ENCODE peak calls at places on chromosomes 4 and X, in five cellular contexts. G is ovary, Y is upper lobe of left lung, M is suprapubic skin, K is colonic mucosa. C is an unnamed sample.
A peak's percentile ranks its signal among the peaks of the same experiment; 100 is the strongest.

GRCh38 chr4:106401157-106401556 is 32.6 kb upstream of the GIMD1 start:
- DNase-seq in M (no peak), G (no peak), Y (no peak), K (no peak), C (no peak)

GRCh38 chr4:116321471-116321870 is 763.9 kb downstream of the TRAM1L1 start:
- DNase-seq in G (no peak), M (no peak), K (no peak), Y (no peak), C (no peak)

GRCh38 chrX:119118780-119119395 is 8.7 kb downstream of the KIAA1210 start:
- DNase-seq in Y (no peak), M (no peak), G (peak; percentile 47), K (peak; percentile 34), C (peak; percentile 1)

GRCh38 chr4:184538023-184538599 is 63.8 kb upstream of the IRF2 start:
- DNase-seq in M (peak; percentile 92), G (peak; percentile 89), K (peak; percentile 89), Y (no peak), C (peak; percentile 75)

GRCh38 chr4:143341186-143341755 is 4.6 kb downstream of the GAB1 start:
- DNase-seq in G (no peak), K (no peak), M (no peak), Y (no peak), C (no peak)

GRCh38 chr4:116839826-116840225 is 245.6 kb downstream of the TRAM1L1 start:
- DNase-seq in K (no peak), Y (no peak), M (no peak), G (no peak), C (no peak)

GRCh38 chr4:94758141-94758699 is 465 bp downstream of the BMPR1B start:
- DNase-seq in Y (peak; percentile 90), K (peak; percentile 21), M (no peak), G (peak; percentile 75), C (no peak)

GRCh38 chrX:140141444-140142029 is 176.2 kb upstream of the CXorf66 start:
- DNase-seq in Y (no peak), M (no peak), G (no peak), K (peak; percentile 26), C (no peak)

GRCh38 chr4:7166981-7167700 is 25.2 kb upstream of the SORCS2 start:
- DNase-seq in Y (no peak), G (peak; percentile 16), K (no peak), M (peak; percentile 75), C (no peak)

GRCh38 chr4:128854433-128854832 is 44.9 kb downstream of the JADE1 start:
- DNase-seq in M (no peak), G (no peak), K (no peak), Y (no peak), C (no peak)

GRCh38 chr4:149630079-149630478 is 185.6 kb downstream of the IQCM start:
- DNase-seq in G (no peak), Y (no peak), M (no peak), K (no peak), C (no peak)

GRCh38 chr4:128600996-128601857 is 208.3 kb upstream of the JADE1 start:
- DNase-seq in Y (no peak), G (peak; percentile 75), K (peak; percentile 58), M (no peak), C (peak; percentile 43)

GRCh38 chr4:56606385-56606784 is 74.7 kb downstream of the HOPX start:
- DNase-seq in M (no peak), Y (no peak), K (no peak), G (no peak), C (no peak)

GRCh38 chrX:44784241-44784640 is 59.6 kb upstream of the DUSP21 start:
- DNase-seq in G (no peak), Y (no peak), K (no peak), M (no peak), C (no peak)

GRCh38 chr4:32460972-32461371 is 1740.8 kb downstream of the PCDH7 start:
- DNase-seq in K (no peak), G (no peak), Y (no peak), M (no peak), C (no peak)

GRCh38 chr4:42248986-42249385 is 96.5 kb upstream of the BEND4 start:
- DNase-seq in M (no peak), Y (no peak), G (no peak), K (no peak), C (no peak)

GRCh38 chr4:74447636-74448233 is 2.8 kb downstream of the AREG start:
- DNase-seq in G (no peak), M (no peak), K (no peak), Y (no peak), C (no peak)

GRCh38 chrX:106898462-106898861 is 4.7 kb downstream of the RIPPLY1 start:
- DNase-seq in Y (no peak), G (no peak), M (no peak), K (no peak), C (no peak)

GRCh38 chr4:128288689-128289106 is 1.1 kb upstream of the PGRMC2 start:
- DNase-seq in K (peak; percentile 47), M (no peak), Y (no peak), G (no peak), C (no peak)

GRCh38 chr4:87423313-87424031 is 1.1 kb downstream of the NUDT9 start:
- DNase-seq in Y (no peak), G (no peak), K (no peak), M (no peak), C (no peak)

GRCh38 chr4:101994247-101994775 is 203.8 kb downstream of the BANK1 start:
- DNase-seq in K (no peak), M (no peak), G (no peak), Y (no peak), C (no peak)

GRCh38 chrX:137565921-137566745 is at the start of gene ZIC3:
- DNase-seq in G (peak; percentile 41), M (no peak), Y (peak; percentile 93), K (peak; percentile 33), C (no peak)

GRCh38 chr4:182307746-182308145 is 64.5 kb downstream of the TENM3 start:
- DNase-seq in K (no peak), G (no peak), M (no peak), Y (no peak), C (no peak)

GRCh38 chr4:54090804-54091623 is 8.9 kb upstream of the GSX2 start:
- DNase-seq in M (no peak), G (peak; percentile 45), K (peak; percentile 42), Y (peak; percentile 83), C (no peak)

GRCh38 chrX:41421071-41421729 is 25.9 kb upstream of the NYX start:
- DNase-seq in G (no peak), K (no peak), Y (no peak), M (no peak), C (no peak)

GRCh38 chrX:1673337-1673736 is 58.5 kb downstream of the ASMT start:
- DNase-seq in K (peak; percentile 30), Y (no peak), G (no peak), M (peak; percentile 34), C (no peak)

GRCh38 chr4:145960012-145960411 is 21.4 kb upstream of the ZNF827 start:
- DNase-seq in M (no peak), G (no peak), Y (no peak), K (no peak), C (no peak)

GRCh38 chrX:103406256-103406655 is 29.9 kb downstream of the BEX3 start:
- DNase-seq in G (no peak), M (no peak), K (no peak), Y (no peak), C (no peak)

GRCh38 chrX:134431894-134432293 is 28.1 kb upstream of the HPRT1 start:
- DNase-seq in Y (no peak), K (no peak), G (no peak), M (no peak), C (no peak)

GRCh38 chr4:19187104-19187503 is 1064.6 kb upstream of the SLIT2 start:
- DNase-seq in G (no peak), M (no peak), Y (no peak), K (no peak), C (no peak)

DNA sequence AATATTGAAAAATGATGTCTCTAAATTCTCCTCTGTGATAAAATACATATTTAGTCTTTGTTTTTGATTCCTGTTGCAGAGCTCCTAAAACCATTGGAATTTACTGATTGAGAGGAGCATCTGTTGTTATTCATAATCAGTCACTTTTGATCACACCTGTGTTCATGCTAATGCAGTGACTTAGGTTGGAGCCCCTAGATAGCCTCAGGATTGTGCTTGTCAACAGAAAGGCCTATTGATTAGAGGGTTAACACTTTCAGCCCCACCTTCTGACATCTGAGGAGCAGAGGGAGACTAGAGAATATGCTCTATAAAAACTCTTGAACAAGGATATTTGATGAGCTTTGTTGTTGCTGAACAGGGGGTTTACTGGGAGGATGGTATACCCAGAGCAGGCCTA is 409.5 kb upstream of the ADGRL3 start:
- DNase-seq in G (no peak), M (no peak), K (no peak), Y (no peak), C (no peak)
- H3K9me3 ChIP-seq in G (no peaks in the 10 kb centered on the region), M (no peaks in the 10 kb centered on the region), K (no peaks in the 10 kb centered on the region), Y (no peaks in the 10 kb centered on the region), C (no peaks in the 10 kb centered on the region)

GRCh38 chrX:153157450-153157849 is 21.6 kb upstream of the MAGEA1 start:
- DNase-seq in Y (no peak), M (no peak), G (no peak), K (no peak), C (no peak)
- H3K27ac ChIP-seq in Y (no peak overlapping the region), M (no peak overlapping the region), G (no peak overlapping the region), K (no peak overlapping the region), C (no peak overlapping the region)

GRCh38 chrX:72545990-72546389 is 26.7 kb downstream of the HDAC8 start:
- DNase-seq in G (no peak), M (no peak), Y (no peak), K (peak; percentile 50), C (no peak)

GRCh38 chrX:72539822-72540221 is 32.8 kb downstream of the HDAC8 start:
- DNase-seq in G (no peak), K (no peak), M (no peak), Y (no peak), C (no peak)

GRCh38 chrX:72536542-72536941 is 36.1 kb downstream of the HDAC8 start:
- DNase-seq in Y (no peak), M (no peak), G (no peak), K (no peak), C (no peak)

GRCh38 chrX:72540318-72540717 is 32.3 kb downstream of the HDAC8 start:
- DNase-seq in Y (no peak), G (no peak), K (no peak), M (no peak), C (no peak)
- H3K27me3 ChIP-seq in Y (no peaks in the 10 kb centered on the region), G (no peaks in the 10 kb centered on the region), K (no peaks in the 10 kb centered on the region), M (no peaks in the 10 kb centered on the region), C (no peaks in the 10 kb centered on the region)

GRCh38 chr4:38368612-38369011 is 295.4 kb upstream of the KLF3 start:
- DNase-seq in Y (no peak), M (no peak), G (no peak), K (no peak), C (no peak)

GRCh38 chr4:38367642-38368189 is 296.3 kb upstream of the KLF3 start:
- DNase-seq in Y (no peak), M (no peak), G (no peak), K (no peak), C (no peak)

GRCh38 chr4:38365748-38366310 is 298.2 kb upstream of the KLF3 start:
- DNase-seq in G (no peak), Y (no peak), M (no peak), K (peak; percentile 46), C (no peak)

GRCh38 chr4:38366451-38366850 is 297.5 kb upstream of the KLF3 start:
- DNase-seq in G (no peak), M (no peak), Y (no peak), K (peak; percentile 42), C (peak; percentile 30)

DNA sequence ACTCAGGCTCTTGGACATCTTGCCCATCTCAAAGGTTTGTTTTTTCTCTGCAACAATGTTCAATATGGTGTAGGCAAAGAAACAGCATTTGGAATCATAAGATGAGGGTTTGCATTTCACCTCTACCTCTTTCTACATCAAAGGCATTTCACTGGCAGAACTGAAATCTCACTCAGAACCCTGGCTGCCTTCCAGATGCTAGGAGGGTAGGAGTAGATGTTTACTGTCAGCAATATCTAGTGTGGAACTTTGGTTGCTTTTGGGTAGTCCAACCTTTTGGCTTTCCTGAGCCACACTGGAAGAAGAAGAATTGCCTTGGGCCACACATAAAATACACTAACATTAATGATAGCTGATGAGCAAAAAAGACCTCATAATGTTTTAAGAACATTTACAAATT is 297.0 kb upstream of the KLF3 start:
- DNase-seq in G (no peak), K (no peak), M (no peak), Y (no peak), C (no peak)
- H3K9me3 ChIP-seq in G (no peaks in the 10 kb centered on the region), K (no peaks in the 10 kb centered on the region), M (no peaks in the 10 kb centered on the region), Y (no peaks in the 10 kb centered on the region), C (no peaks in the 10 kb centered on the region)